ENCODE peak calls at places on chromosomes 3 and 15, in six cellular contexts. P, K, C, D, I and Q are unnamed samples.

GRCh38 chr3:179474480-179474879 is 23.2 kb upstream of the GNB4 start:
- DNase-seq in P (no peak), K (no peak), C (no peak), D (no peak), I (no peak), Q (no peak)

GRCh38 chr15:80967451-80967850 is 22.2 kb downstream of the MESD start:
- DNase-seq in P (no peak), K (no peak), C (no peak), D (no peak), I (no peak), Q (peak)

GRCh38 chr3:185353823-185354614 is 8.9 kb upstream of the MAP3K13 start:
- DNase-seq in P (peak), K (no peak), C (peak), D (peak), I (peak), Q (peak)

GRCh38 chr3:62132027-62132590 is 241.2 kb downstream of the FEZF2 start:
- DNase-seq in P (no peak), K (no peak), C (no peak), D (no peak), I (no peak), Q (no peak)

GRCh38 chr3:186626254-186626847 is 13.5 kb downstream of the AHSG start:
- DNase-seq in P (no peak), K (no peak), C (no peak), D (no peak), I (no peak), Q (peak)

GRCh38 chr3:102037209-102037608 is 187.9 kb downstream of the NFKBIZ start:
- DNase-seq in P (no peak), K (no peak), C (no peak), D (no peak), I (no peak), Q (no peak)

GRCh38 chr3:52345521-52346110 is 29.5 kb downstream of the DNAH1 start:
- DNase-seq in P (no peak), K (no peak), C (no peak), D (no peak), I (no peak), Q (no peak)

GRCh38 chr3:48692551-48692950 is 6.8 kb upstream of the NCKIPSD start:
- DNase-seq in P (no peak), K (no peak), C (no peak), D (no peak), I (no peak), Q (no peak)

GRCh38 chr3:47961815-47962606 is 54.2 kb downstream of the MAP4 start:
- DNase-seq in P (no peak), K (peak), C (peak), D (peak), I (no peak), Q (peak)

GRCh38 chr15:78915341-78916087 is 29.3 kb downstream of the CTSH start:
- DNase-seq in P (no peak), K (peak), C (no peak), D (no peak), I (no peak), Q (no peak)

GRCh38 chr15:80105193-80105984 is 45.9 kb downstream of the ZFAND6 start:
- DNase-seq in P (no peak), K (no peak), C (no peak), D (no peak), I (no peak), Q (no peak)

GRCh38 chr15:52351206-52351907 is 55.8 kb upstream of the MYO5C start:
- DNase-seq in P (no peak), K (no peak), C (no peak), D (no peak), I (no peak), Q (no peak)

GRCh38 chr3:181687190-181687589 is 24.5 kb upstream of the SOX2 start:
- DNase-seq in P (no peak), K (no peak), C (no peak), D (no peak), I (no peak), Q (no peak)

GRCh38 chr3:69232447-69232846 is 110.1 kb upstream of the LMOD3 start:
- DNase-seq in P (no peak), K (no peak), C (no peak), D (no peak), I (no peak), Q (no peak)

GRCh38 chr3:66603161-66603611 is 102.4 kb upstream of the LRIG1 start:
- DNase-seq in P (no peak), K (no peak), C (no peak), D (no peak), I (no peak), Q (no peak)

GRCh38 chr3:683770-684169 is 409.1 kb upstream of the CNTN6 start:
- DNase-seq in P (no peak), K (no peak), C (no peak), D (no peak), I (no peak), Q (no peak)

GRCh38 chr15:29685156-29686078 is 136.9 kb downstream of the TJP1 start:
- DNase-seq in P (no peak), K (no peak), C (no peak), D (no peak), I (no peak), Q (no peak)

GRCh38 chr3:170809021-170809974 is 60.7 kb downstream of the RPL22L1 start:
- DNase-seq in P (no peak), K (peak), C (no peak), D (no peak), I (peak), Q (peak)

GRCh38 chr3:122572940-122573412 is 4.5 kb upstream of the PARP15 start:
- DNase-seq in P (no peak), K (no peak), C (peak), D (no peak), I (no peak), Q (peak)

GRCh38 chr3:19074257-19074938 is 73.9 kb upstream of the KCNH8 start:
- DNase-seq in P (no peak), K (no peak), C (no peak), D (no peak), I (no peak), Q (peak)

GRCh38 chr15:92667291-92667904 is 11.8 kb upstream of the FAM174B start:
- DNase-seq in P (no peak), K (no peak), C (no peak), D (no peak), I (no peak), Q (peak)

GRCh38 chr3:6439824-6440223 is 421.1 kb upstream of the GRM7 start:
- DNase-seq in P (no peak), K (no peak), C (no peak), D (no peak), I (no peak), Q (no peak)

GRCh38 chr3:12963869-12964712 is 109.1 kb downstream of the IQSEC1 start:
- DNase-seq in P (no peak), K (no peak), C (no peak), D (no peak), I (no peak), Q (no peak)

GRCh38 chr3:114496021-114496434 is 202.2 kb downstream of the TIGIT start:
- DNase-seq in P (no peak), K (no peak), C (no peak), D (no peak), I (no peak), Q (no peak)

GRCh38 chr3:48891606-48892005 is 7.1 kb downstream of the SLC25A20 start:
- DNase-seq in P (no peak), K (no peak), C (no peak), D (no peak), I (no peak), Q (no peak)

GRCh38 chr3:152978152-152978551 is 143.2 kb downstream of the P2RY1 start:
- DNase-seq in P (no peak), K (no peak), C (no peak), D (no peak), I (no peak), Q (no peak)